ENCODE peak calls at places on chromosome 21, in nine cellular contexts. R, D, A, Q, V, I, W, F and S are unnamed samples.

GRCh38 chr21:34889537-34890257 is 159.4 kb downstream of the RUNX1 start:
- DNase-seq in R (peak), I (peak), W (peak), Q (peak), A (peak), D (no peak), V (peak), F (peak), S (peak)

GRCh38 chr21:43305811-43306311 is 121.1 kb downstream of the SIK1 start:
- DNase-seq in R (no peak), V (no peak), A (no peak), D (no peak), F (no peak), W (no peak), I (no peak), Q (no peak), S (no peak)

GRCh38 chr21:33059319-33059894 is 10.5 kb upstream of the OLIG1 start:
- DNase-seq in Q (no peak), F (no peak), D (no peak), V (no peak), W (no peak), I (peak), A (no peak), R (no peak), S (no peak)

GRCh38 chr21:44957047-44957831 is 17.4 kb downstream of the SLX9 start:
- DNase-seq in W (no peak), V (no peak), A (no peak), F (no peak), Q (no peak), D (no peak), I (no peak), R (no peak), S (no peak)

GRCh38 chr21:45403825-45404725 is 890 bp upstream of the COL18A1 start:
- DNase-seq in V (no peak), I (peak), F (no peak), R (no peak), Q (peak), D (no peak), A (peak), W (peak), S (no peak)

GRCh38 chr21:35609263-35609662 is 451.1 kb downstream of the SETD4 start:
- DNase-seq in R (no peak), W (no peak), D (no peak), I (no peak), Q (no peak), V (no peak), A (no peak), F (no peak), S (no peak)

GRCh38 chr21:32329776-32330175 is 31.1 kb downstream of the MRAP start:
- DNase-seq in W (no peak), V (no peak), F (no peak), Q (no peak), I (peak), A (no peak), D (no peak), R (no peak), S (no peak)

GRCh38 chr21:33217168-33217567 is 12.6 kb upstream of the IFNAR2 start:
- DNase-seq in F (no peak), V (no peak), A (no peak), D (no peak), I (no peak), Q (no peak), W (no peak), R (no peak), S (no peak)

GRCh38 chr21:43921602-43921978 is 56.6 kb downstream of the AGPAT3 start:
- DNase-seq in W (no peak), D (no peak), V (no peak), R (no peak), F (no peak), Q (peak), A (no peak), I (no peak), S (no peak)

GRCh38 chr21:30689822-30690221 is 28.8 kb downstream of the KRTAP21-3 start:
- DNase-seq in V (no peak), R (no peak), I (no peak), A (no peak), Q (no peak), W (no peak), F (no peak), D (no peak), S (no peak)

GRCh38 chr21:35257413-35257812 is 208.3 kb upstream of the RUNX1 start:
- DNase-seq in D (peak), I (peak), Q (no peak), A (no peak), V (peak), W (peak), R (peak), F (no peak), S (no peak)

GRCh38 chr21:45539796-45540600 is 2.2 kb downstream of the SLC19A1 start:
- DNase-seq in W (no peak), D (no peak), Q (no peak), I (no peak), R (peak), V (no peak), F (no peak), A (peak), S (peak)

GRCh38 chr21:41510500-41510899 is 2.5 kb upstream of the TMPRSS2 start:
- DNase-seq in V (no peak), D (no peak), Q (no peak), R (no peak), I (no peak), W (no peak), F (no peak), A (no peak), S (no peak)

GRCh38 chr21:15000076-15000475 is 64.7 kb downstream of the NRIP1 start:
- DNase-seq in V (peak), W (peak), D (no peak), Q (no peak), R (no peak), A (no peak), I (peak), F (no peak), S (no peak)

GRCh38 chr21:44370027-44370735 is 16.8 kb downstream of the TRPM2 start:
- DNase-seq in I (peak), W (peak), Q (peak), R (peak), F (peak), D (no peak), A (no peak), V (peak), S (no peak)

GRCh38 chr21:24781146-24781545 is 826.1 kb downstream of the MRPL39 start:
- DNase-seq in D (no peak), R (no peak), V (no peak), A (no peak), I (no peak), Q (no peak), F (no peak), W (no peak), S (no peak)

GRCh38 chr21:43024737-43025136 is 50.4 kb downstream of the PKNOX1 start:
- DNase-seq in W (no peak), V (no peak), A (no peak), R (no peak), I (no peak), D (no peak), F (no peak), Q (no peak), S (no peak)

GRCh38 chr21:32007461-32007860 is 134.6 kb downstream of the HUNK start:
- DNase-seq in F (no peak), V (peak), A (no peak), W (peak), Q (no peak), R (no peak), D (no peak), I (no peak), S (no peak)

GRCh38 chr21:25772680-25773079 is 37.9 kb downstream of the GABPA start:
- DNase-seq in V (no peak), F (no peak), W (no peak), Q (no peak), D (no peak), R (no peak), I (no peak), A (no peak), S (no peak)

GRCh38 chr21:45457832-45458172 is 52.8 kb downstream of the COL18A1 start:
- DNase-seq in D (no peak), F (no peak), R (no peak), Q (no peak), A (no peak), W (no peak), I (no peak), V (no peak), S (no peak)

GRCh38 chr21:32813265-32813903 is 41.8 kb upstream of the PAXBP1 start:
- DNase-seq in W (no peak), D (no peak), Q (peak), R (no peak), I (no peak), F (peak), V (no peak), A (peak), S (peak)

GRCh38 chr21:35648512-35648911 is 411.8 kb downstream of the SETD4 start:
- DNase-seq in R (peak), I (no peak), D (no peak), W (no peak), V (no peak), Q (no peak), F (no peak), A (no peak), S (no peak)

GRCh38 chr21:45313015-45313414 is 25.3 kb upstream of the POFUT2 start:
- DNase-seq in A (no peak), D (no peak), F (no peak), W (no peak), I (no peak), R (no peak), Q (no peak), V (no peak), S (no peak)

GRCh38 chr21:33587792-33588484 is 546 bp downstream of the DONSON start:
- DNase-seq in W (peak), Q (peak), D (no peak), A (peak), V (peak), I (peak), F (peak), R (peak), S (peak)

GRCh38 chr21:16002872-16003466 is 273.2 kb downstream of the USP25 start:
- DNase-seq in Q (no peak), W (peak), A (no peak), V (peak), R (no peak), F (no peak), I (peak), D (no peak), S (no peak)

GRCh38 chr21:33325222-33326067 is 675 bp downstream of the IFNAR1 start:
- DNase-seq in A (peak), Q (no peak), F (peak), W (peak), R (peak), D (no peak), V (peak), I (peak), S (peak)

GRCh38 chr21:34952701-34953100 is 96.4 kb downstream of the RUNX1 start:
- DNase-seq in V (no peak), Q (no peak), R (no peak), I (no peak), A (no peak), D (no peak), W (no peak), F (no peak), S (no peak)

GRCh38 chr21:17264182-17264581 is 248.7 kb upstream of the CXADR start:
- DNase-seq in D (no peak), F (no peak), W (no peak), A (no peak), V (no peak), I (no peak), Q (no peak), R (no peak), S (no peak)

GRCh38 chr21:27532081-27532480 is 565.2 kb upstream of the ADAMTS5 start:
- DNase-seq in I (peak), R (no peak), W (no peak), Q (no peak), D (no peak), V (peak), F (no peak), A (no peak), S (no peak)

GRCh38 chr21:26060335-26061115 is 110.0 kb downstream of the APP start:
- DNase-seq in I (no peak), Q (no peak), V (no peak), F (no peak), W (no peak), R (no peak), A (no peak), D (no peak), S (no peak)

GRCh38 chr21:43802713-43803313 is 13.4 kb downstream of the RRP1 start:
- DNase-seq in Q (no peak), R (no peak), V (no peak), D (no peak), F (no peak), W (no peak), I (no peak), A (no peak), S (no peak)

GRCh38 chr21:42400525-42400924 is 3.2 kb upstream of the UBASH3A start:
- DNase-seq in I (peak), R (no peak), Q (no peak), F (no peak), W (peak), V (peak), A (no peak), D (no peak), S (no peak)

GRCh38 chr21:34274001-34274400 is 89.8 kb upstream of the KCNE2 start:
- DNase-seq in I (peak), Q (no peak), V (peak), A (no peak), R (no peak), W (peak), D (no peak), F (no peak), S (no peak)

GRCh38 chr21:33033094-33033951 is 7.6 kb downstream of the OLIG2 start:
- DNase-seq in Q (peak), D (no peak), A (no peak), V (no peak), F (no peak), R (no peak), I (no peak), W (no peak), S (peak)

GRCh38 chr21:33286076-33286475 is 19.9 kb downstream of the IL10RB start:
- DNase-seq in F (no peak), A (no peak), I (no peak), V (no peak), W (no peak), Q (no peak), R (no peak), D (no peak), S (no peak)

GRCh38 chr21:34192646-34193285 is 119.4 kb downstream of the MRPS6 start:
- DNase-seq in W (no peak), A (no peak), Q (no peak), V (no peak), F (peak), R (no peak), D (no peak), I (no peak), S (peak)

GRCh38 chr21:31444061-31444460 is 100.0 kb upstream of the TIAM1 start:
- DNase-seq in W (peak), V (no peak), I (peak), D (no peak), A (no peak), Q (no peak), F (no peak), R (no peak), S (no peak)

GRCh38 chr21:35329940-35330670 is 281.0 kb upstream of the RUNX1 start:
- DNase-seq in A (no peak), R (no peak), I (no peak), Q (no peak), W (no peak), V (no peak), F (no peak), D (no peak), S (no peak)

GRCh38 chr21:43611598-43612369 is 47.5 kb downstream of the HSF2BP start:
- DNase-seq in D (peak), A (peak), F (peak), R (peak), W (peak), V (peak), I (peak), Q (peak), S (peak)

DNA sequence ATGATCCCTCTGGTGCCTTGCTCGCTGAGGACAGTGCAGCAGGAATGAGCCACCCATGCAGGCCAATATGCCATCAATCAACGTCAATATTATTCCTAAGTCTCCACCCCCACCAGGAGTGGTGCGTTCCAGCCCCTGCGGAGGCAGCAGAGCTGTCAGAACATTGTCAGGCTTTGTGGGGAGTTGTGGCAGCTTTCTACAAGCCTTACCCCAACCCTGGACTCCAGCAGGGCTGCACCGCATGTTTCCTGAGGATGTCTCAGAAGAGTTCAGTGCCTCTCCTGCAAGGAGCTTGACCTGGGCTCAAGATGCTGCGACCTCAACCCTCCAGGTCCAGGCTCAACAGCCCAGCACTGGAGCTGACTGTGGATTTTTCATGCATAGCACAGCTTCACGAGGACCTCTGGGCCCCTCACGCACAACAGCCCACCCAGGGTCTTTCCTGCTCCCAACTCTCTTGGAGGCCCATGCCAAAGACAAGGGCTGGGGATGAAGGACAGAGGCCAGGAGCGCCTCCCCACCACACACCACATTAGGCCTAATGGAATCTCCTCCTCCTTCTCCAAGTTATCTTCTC is 67.5 kb downstream of the PSMG1 start:
- DNase-seq in Q (no peak), W (no peak), I (no peak), A (no peak), R (no peak), D (no peak), V (no peak), F (no peak), S (no peak)
- TF ChIP-seq CTCF in Q (no peak), W (no peak), I (no peak), A (no peak), R (no peak), D (no peak), V (no peak), F (no peak), S (no peak)

GRCh38 chr21:37642493-37642892 is 273.8 kb downstream of the KCNJ6 start:
- DNase-seq in F (no peak), V (no peak), W (no peak), Q (peak), R (no peak), I (no peak), A (no peak), D (peak), S (no peak)
- TF ChIP-seq CTCF in F (peak), V (peak), W (no peak), Q (peak), R (no peak), I (no peak), A (no peak), D (peak), S (peak)

DNA sequence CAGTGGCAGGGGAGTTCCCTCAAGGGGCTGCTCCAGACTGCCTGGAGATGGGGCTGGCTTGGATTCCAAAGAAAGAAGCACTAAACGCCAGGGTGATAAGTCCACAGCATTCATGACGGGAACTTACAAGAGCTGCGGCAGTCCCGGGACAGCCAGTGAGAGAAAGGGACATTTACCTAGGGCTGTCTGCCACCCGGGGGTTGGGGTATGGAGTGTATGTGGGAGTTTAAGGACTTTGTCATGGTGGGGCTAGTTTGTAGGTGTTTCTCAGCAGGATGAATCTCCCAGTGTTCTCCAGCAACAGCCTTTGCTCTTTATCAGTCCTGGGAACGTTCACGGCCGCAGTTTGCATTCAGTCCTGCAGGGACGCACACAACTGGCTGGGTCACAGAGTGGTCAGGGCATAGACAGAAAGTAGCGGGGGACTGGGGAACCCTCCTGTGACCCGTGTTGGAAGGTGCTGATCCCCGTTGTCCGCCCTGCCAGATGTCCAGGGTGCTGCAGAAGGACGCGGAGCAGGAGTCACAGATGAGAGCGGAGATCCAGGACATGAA is 41.4 kb upstream of the HMGN1 start:
- DNase-seq in V (no peak), D (no peak), R (no peak), Q (no peak), A (no peak), F (no peak), I (no peak), W (no peak), S (no peak)
- TF ChIP-seq CTCF in V (no peak), D (peak), R (no peak), Q (peak), A (no peak), F (no peak), I (no peak), W (no peak), S (no peak)

GRCh38 chr21:29298348-29299045 is at the start of gene BACH1:
- DNase-seq in V (peak), D (peak), R (peak), I (peak), W (peak), A (peak), F (peak), Q (peak), S (peak)
- TF ChIP-seq CTCF in V (peak), D (no peak), R (no peak), I (peak), W (no peak), A (peak), F (peak), Q (peak), S (peak)

DNA sequence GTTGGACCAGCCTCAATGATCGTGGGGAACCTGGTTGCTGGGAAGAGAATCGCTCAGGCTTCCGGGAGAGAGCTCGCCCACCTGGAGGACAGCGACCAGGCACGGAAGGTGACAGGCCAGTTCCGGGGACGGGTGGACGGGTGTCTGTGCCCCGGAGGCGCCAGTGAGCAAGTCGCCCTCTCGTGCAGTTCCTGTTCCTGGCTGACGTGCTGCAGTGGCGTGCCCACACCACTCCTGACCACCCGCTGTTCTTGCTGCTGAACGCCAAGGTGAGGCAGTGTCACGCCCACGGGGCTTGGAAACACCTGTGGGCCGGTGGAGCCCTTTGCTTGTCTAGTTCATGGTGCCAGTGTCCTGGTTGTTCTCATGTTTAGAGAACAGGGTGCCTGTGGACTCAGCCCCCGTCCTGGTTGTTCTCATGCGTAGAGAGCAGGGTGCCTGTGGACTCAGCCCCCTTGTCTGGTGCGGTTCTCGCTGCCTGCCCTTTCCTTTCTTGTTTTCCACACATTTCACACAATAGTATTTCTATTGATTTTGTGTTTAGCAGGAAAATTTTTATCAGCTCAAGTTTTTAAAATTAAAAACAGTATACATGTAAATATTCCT is 53.1 kb downstream of the S100B start:
- DNase-seq in I (no peak), W (no peak), V (no peak), F (no peak), Q (no peak), R (peak), D (no peak), A (no peak), S (peak)
- TF ChIP-seq CTCF in I (no peak), W (no peak), V (no peak), F (no peak), Q (no peak), R (no peak), D (no peak), A (no peak), S (peak)

DNA sequence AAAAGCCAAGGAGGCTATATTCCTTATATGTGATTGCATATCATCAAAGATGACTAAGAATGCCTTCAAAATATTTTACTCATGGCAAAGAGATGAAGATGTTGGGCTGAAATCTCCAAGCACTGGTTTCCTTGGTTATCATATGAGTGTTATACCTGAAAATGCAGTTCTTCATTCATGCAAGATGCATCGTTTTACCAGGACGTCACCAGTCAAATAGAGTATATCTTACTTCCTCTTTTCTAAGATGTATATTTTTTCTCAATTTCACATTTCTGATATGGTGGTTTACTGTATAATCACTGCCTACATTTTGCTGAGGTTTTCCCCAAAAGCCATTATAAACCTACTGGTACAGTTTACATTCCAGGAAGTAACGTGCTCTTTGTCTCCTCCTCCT is 1085.7 kb downstream of the NCAM2 start:
- DNase-seq in F (no peak), D (no peak), W (no peak), R (no peak), V (no peak), A (no peak), I (no peak), Q (no peak), S (no peak)
- TF ChIP-seq CTCF in F (no peak), D (no peak), W (no peak), R (no peak), V (no peak), A (no peak), I (no peak), Q (no peak), S (no peak)

GRCh38 chr21:19326581-19327319 is 923.2 kb upstream of the TMPRSS15 start:
- DNase-seq in I (no peak), R (no peak), Q (no peak), A (no peak), V (no peak), W (no peak), D (no peak), F (no peak), S (no peak)

GRCh38 chr21:19321688-19322087 is 918.1 kb upstream of the TMPRSS15 start:
- DNase-seq in F (no peak), R (no peak), V (no peak), Q (no peak), A (no peak), W (no peak), D (no peak), I (no peak), S (no peak)

GRCh38 chr21:19322360-19322759 is 918.8 kb upstream of the TMPRSS15 start:
- DNase-seq in F (no peak), V (no peak), Q (no peak), W (no peak), A (no peak), I (peak), R (no peak), D (no peak), S (no peak)
- TF ChIP-seq CTCF in F (no peak), V (no peak), Q (peak), W (no peak), A (no peak), I (peak), R (no peak), D (no peak), S (peak)